ENCODE peak calls at places on chromosomes 5 and 9, in five cellular contexts. A, P, J, I and T are unnamed samples.

GRCh38 chr9:36504154-36504550 is 68.5 kb upstream of the MELK start:
- DNase-seq in A (no peak), P (no peak), J (no peak), I (no peak), T (no peak)

GRCh38 chr9:32701321-32702022 is 66.0 kb upstream of the TAF1L start:
- DNase-seq in A (no peak), P (no peak), J (no peak), I (peak), T (no peak)

GRCh38 chr5:132483661-132484385 is 6.8 kb downstream of the IRF1 start:
- DNase-seq in A (no peak), P (no peak), J (no peak), I (no peak), T (no peak)

GRCh38 chr5:80917596-80917995 is 42.6 kb upstream of the RASGRF2 start:
- DNase-seq in A (no peak), P (no peak), J (no peak), I (no peak), T (no peak)

GRCh38 chr5:139226131-139226530 is 28.0 kb upstream of the SIL1 start:
- DNase-seq in A (no peak), P (no peak), J (no peak), I (no peak), T (no peak)

GRCh38 chr9:90864779-90865178 is 63.2 kb downstream of the SYK start:
- DNase-seq in A (no peak), P (no peak), J (no peak), I (no peak), T (no peak)

GRCh38 chr9:130345993-130346385 is 80.4 kb downstream of the HMCN2 start:
- DNase-seq in A (no peak), P (no peak), J (no peak), I (no peak), T (no peak)

GRCh38 chr5:120405923-120406322 is 58.2 kb upstream of the PRR16 start:
- DNase-seq in A (no peak), P (no peak), J (no peak), I (peak), T (no peak)

GRCh38 chr9:115117999-115118470 is at the start of gene TNC:
- DNase-seq in A (no peak), P (peak), J (no peak), I (peak), T (peak)

GRCh38 chr9:111959960-111960359 is 63.3 kb downstream of the UGCG start:
- DNase-seq in A (no peak), P (no peak), J (no peak), I (peak), T (no peak)

GRCh38 chr9:113956901-113957777 is 81.0 kb downstream of the ZNF618 start:
- DNase-seq in A (no peak), P (no peak), J (no peak), I (peak), T (no peak)

GRCh38 chr9:13485068-13485596 is 205.6 kb upstream of the MPDZ start:
- DNase-seq in A (no peak), P (peak), J (no peak), I (peak), T (peak)
- TF ChIP-seq CTCF in A (no peak), P (peak), J (no peak), I (no peak), T (no peak)

DNA sequence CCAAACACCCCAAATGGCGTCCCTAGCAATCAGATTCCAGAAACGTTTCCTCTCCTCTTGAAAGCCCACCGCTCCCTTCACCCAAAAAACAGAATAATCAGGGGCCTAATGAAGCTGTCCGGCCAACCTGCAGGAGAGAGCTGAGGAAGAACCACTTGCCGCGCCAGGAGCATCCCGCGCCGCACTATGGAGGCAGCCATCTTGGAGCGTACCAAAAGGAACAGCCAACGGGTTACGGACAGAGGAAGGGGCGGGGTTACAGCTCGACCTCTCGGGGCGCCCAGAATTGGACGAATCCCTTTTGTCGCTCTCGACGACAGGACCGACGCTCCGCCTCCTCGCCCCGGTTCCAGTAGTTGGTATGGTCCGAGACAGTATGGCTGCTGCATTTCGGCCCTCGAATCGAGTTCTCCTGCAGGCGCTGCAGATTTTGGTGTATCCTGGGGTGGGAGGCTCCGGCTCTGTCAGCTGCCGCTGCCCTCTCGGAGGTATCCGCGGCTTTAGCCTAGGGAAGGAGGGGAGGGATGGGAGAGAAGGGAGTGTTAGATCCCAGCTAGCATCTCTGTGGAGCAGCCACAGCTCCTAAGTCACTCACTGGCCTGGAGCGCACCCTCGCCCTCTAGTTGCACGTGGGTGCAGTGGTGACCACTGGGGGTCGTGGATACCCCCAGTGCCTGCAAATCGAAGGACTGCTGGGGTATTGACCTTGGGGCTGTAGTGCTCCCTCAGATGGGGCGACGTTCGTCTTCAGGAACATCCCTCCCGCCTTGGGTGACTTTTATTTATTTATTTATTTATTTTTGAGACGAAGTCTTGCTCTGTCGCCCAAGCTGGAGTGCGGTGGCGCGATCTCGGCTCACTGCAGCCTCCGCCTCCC is at the start of the genes MRPS27 and PTCD2:
- DNase-seq in A (peak), P (peak), J (peak), I (peak), T (peak)
- TF ChIP-seq CTCF in A (peak), P (no peak), J (peak), I (peak), T (no peak)

DNA sequence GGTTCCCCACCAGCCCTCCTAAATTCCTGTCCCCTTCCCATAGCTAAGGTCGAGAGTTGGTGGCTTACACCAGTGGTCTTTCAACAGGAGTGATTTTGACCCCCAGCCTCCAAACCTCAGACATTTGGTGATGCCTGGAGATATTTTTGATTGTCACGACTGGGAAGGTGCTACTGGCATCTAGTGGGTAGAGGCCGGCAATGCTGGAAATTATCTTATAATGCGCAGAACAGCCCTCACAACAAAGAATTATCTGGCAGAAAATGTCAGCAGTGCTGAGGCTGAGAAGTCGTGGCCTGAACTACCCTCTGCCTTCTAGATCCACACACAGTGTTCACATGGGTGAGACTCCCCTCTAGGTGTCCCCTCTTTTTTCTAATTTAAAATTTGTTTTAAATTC is 69.6 kb downstream of the IL31RA start:
- DNase-seq in A (no peak), P (no peak), J (peak), I (no peak), T (no peak)
- TF ChIP-seq CTCF in A (peak), P (no peak), J (no peak), I (peak), T (no peak)

DNA sequence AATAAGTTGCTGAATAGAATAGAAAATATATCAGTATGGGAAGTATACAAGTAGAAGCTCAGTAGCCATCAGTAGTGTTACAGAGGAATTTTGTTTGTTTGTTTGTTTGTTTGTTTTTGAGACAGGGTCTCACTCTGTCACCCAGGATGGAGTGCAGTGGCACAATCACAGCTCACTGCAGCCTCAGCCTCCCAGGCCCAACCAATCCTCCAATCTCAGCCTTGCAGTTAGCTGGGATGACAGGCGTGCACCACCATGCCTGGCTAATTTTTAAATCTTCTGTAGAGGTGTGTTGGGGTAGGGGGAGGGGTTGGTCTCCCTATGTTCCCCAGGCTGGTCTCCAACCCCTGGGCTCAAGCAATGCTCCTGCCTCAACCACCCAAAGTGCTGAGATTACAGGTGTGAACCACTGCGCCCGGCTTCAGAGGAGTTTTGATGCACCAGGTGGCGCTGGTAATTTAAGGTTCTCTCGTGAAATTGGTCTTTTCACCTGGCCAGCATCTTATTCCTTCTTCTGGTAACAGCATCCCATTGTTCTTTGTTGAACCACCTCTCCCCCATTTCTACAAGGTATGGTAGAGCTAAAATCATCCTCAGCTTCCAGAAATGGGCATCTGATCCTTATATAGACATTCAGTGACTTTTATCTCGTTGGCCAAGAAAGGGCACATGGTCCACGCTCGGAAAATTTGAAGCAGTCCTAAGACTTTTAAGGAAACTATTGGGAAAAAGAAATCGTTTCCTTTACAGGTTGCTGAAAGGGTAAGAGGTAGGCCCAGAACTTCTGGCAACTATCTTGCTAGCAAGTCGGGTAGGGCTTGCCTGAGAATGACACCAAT is 157.1 kb downstream of the ARRDC3 start:
- DNase-seq in A (peak), P (no peak), J (peak), I (no peak), T (no peak)
- TF ChIP-seq CTCF in A (peak), P (no peak), J (peak), I (peak), T (no peak)

GRCh38 chr9:16236882-16237281 is 633.6 kb downstream of the BNC2 start:
- DNase-seq in A (no peak), P (no peak), J (no peak), I (peak), T (no peak)
- TF ChIP-seq CTCF in A (no peak), P (no peak), J (no peak), I (no peak), T (no peak)

GRCh38 chr9:133188006-133188842 is 20.8 kb downstream of the OBP2B start:
- DNase-seq in A (peak), P (no peak), J (no peak), I (no peak), T (no peak)
- TF ChIP-seq CTCF in A (peak), P (no peak), J (peak), I (peak), T (no peak)

GRCh38 chr9:81083062-81083461 is 606.3 kb downstream of the TLE1 start:
- DNase-seq in A (no peak), P (no peak), J (no peak), I (peak), T (no peak)
- TF ChIP-seq CTCF in A (peak), P (peak), J (no peak), I (peak), T (no peak)

GRCh38 chr9:75198436-75198835 is 110.1 kb downstream of the OSTF1 start:
- DNase-seq in A (no peak), P (no peak), J (no peak), I (no peak), T (no peak)

GRCh38 chr9:75197521-75197920 is 109.2 kb downstream of the OSTF1 start:
- DNase-seq in A (no peak), P (no peak), J (no peak), I (peak), T (no peak)

GRCh38 chr9:75201480-75202209 is 113.3 kb downstream of the OSTF1 start:
- DNase-seq in A (no peak), P (no peak), J (no peak), I (no peak), T (no peak)

GRCh38 chr9:75200892-75201470 is 112.7 kb downstream of the OSTF1 start:
- DNase-seq in A (no peak), P (no peak), J (peak), I (peak), T (no peak)
- TF ChIP-seq CTCF in A (peak), P (peak), J (peak), I (peak), T (no peak)

GRCh38 chr9:75626860-75627259 is 263.6 kb upstream of the PCSK5 start:
- DNase-seq in A (no peak), P (no peak), J (no peak), I (no peak), T (no peak)
- TF ChIP-seq CTCF in A (no peak), P (no peak), J (no peak), I (no peak), T (no peak)